ENCODE peak calls at places on chromosome 19, in six cellular contexts. C, V, Y, X, G and M are unnamed samples.

GRCh38 chr19:48856921-48857320 is 11.5 kb downstream of the PLEKHA4 start:
- DNase-seq in C (no peak), V (no peak), Y (no peak), X (no peak), G (no peak), M (peak)

GRCh38 chr19:50046649-50047503 is 21.1 kb downstream of the ZNF473 start:
- DNase-seq in C (no peak), V (peak), Y (peak), X (peak), G (peak), M (no peak)

GRCh38 chr19:38849746-38850230 is at the start of gene HNRNPL:
- DNase-seq in C (no peak), V (no peak), Y (no peak), X (no peak), G (peak), M (no peak)

GRCh38 chr19:16893686-16893990 is 4.8 kb downstream of the F2RL3 start:
- DNase-seq in C (no peak), V (peak), Y (no peak), X (no peak), G (no peak), M (no peak)

GRCh38 chr19:43751466-43752220 is 3.1 kb downstream of the SMG9 start:
- DNase-seq in C (no peak), V (no peak), Y (no peak), X (no peak), G (no peak), M (no peak)

GRCh38 chr19:49473868-49474544 is at the start of gene FLT3LG:
- DNase-seq in C (no peak), V (peak), Y (no peak), X (peak), G (peak), M (peak)

GRCh38 chr19:13856530-13856929 is 20.4 kb upstream of the NANOS3 start:
- DNase-seq in C (no peak), V (peak), Y (no peak), X (no peak), G (no peak), M (no peak)

GRCh38 chr19:53908106-53908932 is 759 bp upstream of the CACNG7 start:
- DNase-seq in C (no peak), V (peak), Y (no peak), X (no peak), G (peak), M (peak)

DNA sequence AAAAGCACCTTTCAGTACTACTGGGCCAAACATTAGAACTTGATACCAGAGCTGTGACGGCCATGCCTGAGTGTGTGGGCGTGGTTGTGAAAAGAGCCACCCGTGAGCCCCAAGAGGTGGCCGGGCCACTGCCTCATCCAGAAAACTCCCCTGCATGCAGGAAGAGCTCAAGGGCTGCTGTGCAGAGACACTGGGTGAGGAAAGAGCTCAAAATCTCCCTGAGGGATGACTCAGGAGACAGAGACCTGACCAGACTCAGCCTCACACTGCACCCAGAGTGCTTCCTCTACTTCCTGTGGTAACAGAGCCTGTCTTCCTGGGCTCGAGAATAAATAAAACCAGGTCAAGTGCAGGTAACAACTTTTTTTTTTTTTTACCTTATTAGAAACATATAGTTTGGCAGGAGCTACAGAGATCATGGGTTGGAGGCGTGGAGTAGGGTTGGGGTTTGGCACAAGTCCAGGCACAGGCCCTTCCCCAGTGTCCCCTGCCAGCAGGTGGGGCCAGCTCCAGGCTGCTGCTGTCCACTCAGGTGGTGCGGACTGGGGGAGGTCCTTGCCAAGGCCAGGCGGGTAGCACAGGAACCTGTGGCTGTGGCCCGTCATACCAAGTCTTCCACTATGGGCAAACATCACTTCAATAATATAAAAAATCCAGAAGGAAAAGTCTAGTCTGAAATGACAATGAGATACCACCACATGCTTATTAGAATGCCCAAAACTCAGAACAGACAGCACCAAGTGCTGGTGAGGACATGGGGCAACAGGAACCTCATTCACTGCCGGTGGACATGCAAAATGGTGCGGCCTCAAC is 25.5 kb downstream of the ELL start:
- DNase-seq in C (no peak), V (peak), Y (no peak), X (peak), G (no peak), M (no peak)
- TF ChIP-seq JUND in C (no peak), V (no peak), Y (no peak), X (no peak), G (no peak), M (no peak)

GRCh38 chr19:36061367-36061766 is 6.7 kb downstream of the WDR62 start:
- DNase-seq in C (no peak), V (no peak), Y (no peak), X (no peak), G (no peak), M (no peak)

GRCh38 chr19:36064829-36065228 is 10.1 kb downstream of the WDR62 start:
- DNase-seq in C (no peak), V (no peak), Y (no peak), X (no peak), G (no peak), M (no peak)

GRCh38 chr19:36059180-36059910 is 4.6 kb downstream of the WDR62 start:
- DNase-seq in C (no peak), V (no peak), Y (no peak), X (no peak), G (no peak), M (no peak)

GRCh38 chr19:36058481-36059179 is 3.9 kb downstream of the WDR62 start:
- DNase-seq in C (no peak), V (no peak), Y (no peak), X (peak), G (no peak), M (no peak)

DNA sequence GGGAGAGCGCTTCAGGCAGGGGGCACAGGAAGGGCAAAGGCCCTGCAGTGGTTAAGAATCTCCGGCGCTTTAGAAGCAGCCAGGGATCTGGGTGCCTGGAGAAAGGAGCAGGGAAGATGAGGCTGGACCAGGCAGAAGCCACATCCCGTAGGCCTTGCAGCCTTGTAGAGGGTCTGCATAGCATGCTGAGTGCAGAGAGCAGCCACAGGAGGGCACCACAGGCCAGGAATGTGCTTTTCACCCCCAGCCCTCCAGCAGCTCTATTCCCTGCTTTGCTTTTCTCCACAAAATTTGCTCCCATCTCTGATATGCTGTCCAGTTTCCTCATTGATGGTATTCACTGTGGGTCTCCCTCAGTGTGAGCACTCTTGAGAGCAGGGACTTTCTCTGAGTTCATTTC is 5.7 kb downstream of the WDR62 start:
- DNase-seq in C (no peak), V (peak), Y (no peak), X (no peak), G (peak), M (peak)
- TF ChIP-seq JUND in C (no peak), V (no peak), Y (no peak), X (no peak), G (no peak), M (no peak)

GRCh38 chr19:5966941-5967340 is 11.0 kb downstream of the RANBP3 start:
- DNase-seq in C (no peak), V (no peak), Y (no peak), X (no peak), G (no peak), M (no peak)
- TF ChIP-seq JUND in C (no peak), V (no peak), Y (no peak), X (no peak), G (no peak), M (no peak)

DNA sequence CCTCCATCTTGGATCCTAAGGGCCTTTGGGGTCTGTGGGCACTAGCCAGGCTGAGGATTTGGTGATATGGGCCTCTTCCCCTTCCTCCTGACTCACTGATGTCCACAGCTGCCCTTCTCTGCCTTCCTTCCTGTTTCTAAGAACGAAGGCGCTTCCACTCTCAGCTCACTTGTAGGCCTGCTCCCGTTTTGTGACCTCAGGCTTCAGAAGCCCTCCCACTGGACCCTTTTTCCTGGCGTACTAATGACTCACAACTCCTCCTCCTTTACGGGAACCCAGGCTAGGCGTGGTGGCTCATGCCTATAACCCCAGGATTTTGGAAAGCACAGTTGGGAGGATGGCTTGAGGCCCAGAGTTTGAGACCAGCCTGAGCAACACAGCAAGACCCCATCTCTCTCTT is 55.6 kb downstream of the TMED1 start:
- DNase-seq in C (no peak), V (peak), Y (no peak), X (no peak), G (no peak), M (no peak)
- TF ChIP-seq JUND in C (no peak), V (no peak), Y (no peak), X (no peak), G (no peak), M (no peak)

GRCh38 chr19:342128-342455 is 2.5 kb downstream of the MIER2 start:
- DNase-seq in C (no peak), V (no peak), Y (no peak), X (no peak), G (no peak), M (no peak)

GRCh38 chr19:343941-344624 is 513 bp downstream of the MIER2 start:
- DNase-seq in C (no peak), V (peak), Y (no peak), X (no peak), G (peak), M (no peak)

GRCh38 chr19:344625-345319 is at the start of gene MIER2:
- DNase-seq in C (peak), V (peak), Y (peak), X (peak), G (peak), M (peak)

GRCh38 chr19:342801-343421 is 1.7 kb downstream of the MIER2 start:
- DNase-seq in C (no peak), V (peak), Y (peak), X (no peak), G (no peak), M (no peak)

DNA sequence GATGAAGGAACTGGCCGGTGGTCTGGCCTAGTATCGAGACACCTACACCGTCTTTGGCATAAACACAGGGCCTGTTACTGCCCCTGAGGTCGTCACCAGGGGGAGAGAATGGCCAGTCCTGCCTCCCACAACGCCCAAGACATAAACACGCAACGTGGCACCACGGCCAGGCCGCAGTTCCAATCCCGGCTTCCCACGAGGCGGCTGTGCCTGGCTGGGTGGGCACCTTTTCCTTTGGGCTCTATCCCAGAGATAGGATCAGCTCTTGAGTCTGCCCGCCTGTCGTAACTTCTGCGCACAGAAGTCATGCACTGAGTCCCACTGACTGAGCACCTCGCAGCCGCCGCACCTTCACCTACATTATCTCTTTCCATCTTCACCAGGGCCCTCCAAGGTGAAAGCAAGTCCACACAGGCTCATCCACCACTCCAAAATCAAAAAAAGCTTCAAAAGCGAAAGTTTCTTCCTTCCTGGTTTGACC is 1.1 kb downstream of the MIER2 start:
- DNase-seq in C (no peak), V (peak), Y (no peak), X (no peak), G (peak), M (no peak)
- TF ChIP-seq JUND in C (no peak), V (no peak), Y (no peak), X (no peak), G (no peak), M (no peak)

GRCh38 chr19:57850553-57851017 is 926 bp downstream of the ZNF587 start:
- DNase-seq in C (no peak), V (peak), Y (no peak), X (peak), G (peak), M (peak)
- TF ChIP-seq JUND in C (no peak), V (no peak), Y (no peak), X (no peak), G (no peak), M (no peak)

DNA sequence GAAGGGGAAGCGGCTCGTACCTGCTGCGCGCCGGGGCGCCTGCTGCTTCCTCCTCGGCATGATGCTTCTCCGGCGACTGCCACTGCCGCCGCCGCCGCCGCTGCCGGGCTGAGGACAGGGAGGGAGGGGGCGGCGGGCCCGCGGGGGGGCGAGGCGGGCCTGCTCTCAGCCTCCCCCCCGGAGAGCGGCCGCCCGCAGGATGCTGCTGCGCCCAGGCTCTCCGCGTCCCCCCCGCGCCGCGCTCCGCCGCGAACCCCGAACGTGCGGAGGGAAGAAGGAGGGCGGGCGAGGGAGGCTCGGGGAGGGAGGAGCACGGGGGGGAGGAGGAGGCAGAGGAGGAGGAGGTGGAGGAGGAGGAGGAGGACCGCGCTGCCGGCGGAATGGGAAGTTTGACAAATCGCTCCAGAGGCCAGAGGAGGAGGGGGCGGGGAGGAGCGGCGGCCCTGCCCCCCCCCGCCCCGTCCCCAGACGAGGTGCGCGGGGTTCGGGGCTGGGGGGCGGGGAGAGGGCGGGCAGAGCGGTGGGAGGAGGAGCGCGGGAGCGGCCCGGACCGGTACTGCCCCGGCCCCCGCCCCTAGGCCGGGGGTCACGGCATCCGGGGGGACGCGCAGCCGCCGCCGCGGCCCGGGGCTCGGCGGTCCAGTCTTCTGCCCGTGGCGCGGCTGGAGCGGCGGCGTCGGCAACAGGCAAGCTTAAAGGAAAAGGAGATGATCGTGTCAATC is at the start of gene TSHZ3:
- DNase-seq in C (no peak), V (peak), Y (no peak), X (no peak), G (peak), M (peak)
- TF ChIP-seq JUND in C (no peak), V (no peak), Y (no peak), X (no peak), G (no peak), M (no peak)

DNA sequence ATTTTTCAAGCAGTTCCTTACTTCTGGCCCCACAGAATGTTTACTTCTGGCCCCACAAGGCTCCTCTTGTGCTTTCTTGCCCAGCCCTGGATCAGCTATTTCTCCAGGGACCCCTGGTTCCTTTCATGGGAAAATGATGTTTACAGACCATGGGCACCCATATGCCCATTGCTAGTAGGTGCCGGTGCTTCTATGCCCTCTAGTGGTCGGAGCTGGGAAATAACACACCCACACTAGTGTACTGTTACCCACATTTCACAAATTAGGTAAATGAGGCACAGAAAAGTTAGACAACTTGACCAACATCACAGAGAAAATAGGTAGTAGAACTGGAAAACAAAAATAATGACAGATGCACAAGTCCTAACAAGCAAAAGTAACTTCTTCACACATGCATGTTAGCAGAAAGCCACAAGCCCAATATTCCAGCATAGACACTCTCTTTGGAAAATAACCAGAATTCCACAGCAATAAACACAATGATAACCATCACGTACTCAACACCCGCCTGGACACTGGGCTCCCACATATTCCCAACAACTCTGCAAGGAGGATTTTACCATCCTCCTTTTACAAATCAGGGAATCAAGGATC is 1.3 kb upstream of the CEACAM6 start:
- DNase-seq in C (no peak), V (peak), Y (peak), X (peak), G (peak), M (no peak)
- TF ChIP-seq JUND in C (no peak), V (no peak), Y (no peak), X (no peak), G (no peak), M (no peak)